ENCODE peak calls at places on chromosomes 12 and 14, in four cellular contexts. L is hippocampal formation; V is activated CD4-positive, alpha-beta T cell treated with anti-CD3 and anti-CD28 coated beads for 48 hours; K is HFFc6. O is an unnamed sample.

GRCh38 chr12:121942145-121942718 is 23.8 kb downstream of the CFAP251 start:
- DNase-seq in V (no peak), K (no peak), L (no peak), O (no peak)

GRCh38 chr12:95637471-95638155 is 86.3 kb upstream of the USP44 start:
- DNase-seq in V (no peak), L (no peak), K (peak), O (no peak)

GRCh38 chr12:121508533-121508932 is 72.3 kb downstream of the KDM2B start:
- DNase-seq in V (no peak), K (no peak), L (no peak), O (no peak)

GRCh38 chr14:86057018-86057667 is 527.2 kb downstream of the FLRT2 start:
- DNase-seq in L (peak), K (peak), V (peak), O (no peak)

GRCh38 chr12:75883241-75883640 is 148.3 kb downstream of the PHLDA1 start:
- DNase-seq in K (no peak), L (no peak), V (no peak), O (no peak)

GRCh38 chr12:25585021-25585523 is 32.0 kb upstream of the LMNTD1 start:
- DNase-seq in L (no peak), K (no peak), V (no peak), O (no peak)

GRCh38 chr14:79730911-79731310 is 480.4 kb downstream of the DIO2 start:
- DNase-seq in L (no peak), K (no peak), V (no peak), O (no peak)

GRCh38 chr12:78316656-78317055 is 486.0 kb downstream of the NAV3 start:
- DNase-seq in V (no peak), K (no peak), L (no peak), O (no peak)

GRCh38 chr12:7129647-7130536 is at the start of gene CLSTN3:
- DNase-seq in K (peak), L (peak), V (peak), O (peak)

GRCh38 chr12:92993259-92993658 is 64.2 kb upstream of the EEA1 start:
- DNase-seq in L (no peak), V (no peak), K (no peak), O (no peak)

GRCh38 chr14:53389207-53389606 is 236.1 kb upstream of the DDHD1 start:
- DNase-seq in L (no peak), K (peak), V (no peak), O (no peak)